ENCODE peak calls at places on chromosomes 16 and 17, in five cellular contexts. T is HCT116, A is A549, F is endothelial cell of umbilical vein, G is prostate gland. Y is an unnamed sample.

GRCh38 chr17:79778504-79779087 is 648 bp downstream of the CBX2 start:
- DNase-seq in F (no peak), A (no peak), T (no peak), G (no peak), Y (peak; percentile 66)

GRCh38 chr17:7241783-7242716 is at the start of gene GABARAP:
- DNase-seq in A (peak; percentile 77), T (peak; percentile 83), G (peak; percentile 93), F (peak; percentile 94), Y (peak; percentile 97)

GRCh38 chr17:30476726-30477082 is 504 bp upstream of the GOSR1 start:
- DNase-seq in T (no peak), F (no peak), G (no peak), A (no peak), Y (no peak)

GRCh38 chr17:57954421-57955182 is 610 bp downstream of the CUEDC1 start:
- DNase-seq in T (no peak), G (peak; percentile 59), F (peak; percentile 34), A (peak; percentile 90), Y (peak; percentile 93)

GRCh38 chr16:19223235-19223847 is 55.3 kb downstream of the SYT17 start:
- DNase-seq in G (no peak), T (peak; percentile 42), F (peak; percentile 8), A (no peak), Y (no peak)

GRCh38 chr16:72722552-72722951 is 325.4 kb downstream of the ZFHX3 start:
- DNase-seq in A (no peak), T (no peak), G (no peak), F (no peak), Y (no peak)

GRCh38 chr17:60410001-60410400 is 12.3 kb upstream of the CHCT1 start:
- DNase-seq in F (no peak), T (no peak), G (no peak), A (no peak), Y (no peak)

GRCh38 chr17:50337956-50338355 is 8.0 kb upstream of the XYLT2 start:
- DNase-seq in T (no peak), F (no peak), G (no peak), A (no peak), Y (peak; percentile 14)

GRCh38 chr17:70905796-70906195 is 736.5 kb downstream of the KCNJ2 start:
- DNase-seq in T (peak; percentile 21), A (no peak), F (no peak), G (no peak), Y (no peak)

GRCh38 chr16:440627-441026 is 15.2 kb downstream of the RAB11FIP3 start:
- DNase-seq in F (peak; percentile 44), G (no peak), T (no peak), A (no peak), Y (no peak)

GRCh38 chr16:49094471-49094870 is 187.2 kb downstream of the CBLN1 start:
- DNase-seq in F (no peak), G (no peak), T (no peak), A (no peak), Y (no peak)

GRCh38 chr17:82236142-82236971 is 7.5 kb downstream of the SLC16A3 start:
- DNase-seq in A (peak; percentile 80), T (no peak), G (no peak), F (peak; percentile 45), Y (peak; percentile 89)

GRCh38 chr16:20761175-20761574 is 2.6 kb upstream of the ACSM3 start:
- DNase-seq in G (no peak), F (no peak), T (no peak), A (no peak), Y (no peak)

GRCh38 chr16:20766294-20766693 is 2.5 kb downstream of the ACSM3 start:
- DNase-seq in G (no peak), F (no peak), T (no peak), A (no peak), Y (no peak)

GRCh38 chr16:20765732-20766131 is 1.9 kb downstream of the ACSM3 start:
- DNase-seq in A (no peak), G (no peak), T (no peak), F (no peak), Y (no peak)

GRCh38 chr16:20762404-20763123 is 1.2 kb upstream of the ACSM3 start:
- DNase-seq in T (no peak), A (no peak), G (no peak), F (no peak), Y (no peak)

GRCh38 chr16:20763461-20764232 is at the start of gene ACSM3:
- DNase-seq in F (peak; percentile 46), A (peak; percentile 85), T (peak; percentile 65), G (peak; percentile 87), Y (peak; percentile 85)
- TF ChIP-seq POLR2A in F (no peak), A (no peak), T (no peak), G (no peak), Y (no peak)

DNA sequence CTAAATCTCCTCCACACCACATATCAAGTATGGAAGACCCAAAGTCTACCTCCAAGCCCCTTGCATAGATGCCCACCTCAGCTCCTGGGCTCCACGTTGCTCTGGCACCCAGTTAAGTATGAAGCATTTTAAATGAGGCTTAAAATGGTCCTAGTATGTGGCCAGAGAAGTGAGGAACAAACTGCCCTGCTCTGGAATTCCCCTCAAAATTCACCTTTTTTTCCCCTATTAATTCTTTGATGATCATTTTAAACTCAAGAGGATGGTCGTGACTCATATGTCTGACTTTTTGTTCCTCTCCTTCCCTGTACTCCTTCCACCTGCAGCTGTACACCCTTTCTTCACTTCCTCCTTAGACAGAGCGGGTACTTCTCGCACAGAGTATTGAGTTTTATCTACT is 234.5 kb upstream of the MYOCD start:
- DNase-seq in F (no peak), G (no peak), T (no peak), A (no peak), Y (no peak)
- H3K27ac ChIP-seq in F (no peak overlapping the region), G (no peak overlapping the region), T (no peak overlapping the region), A (no peak overlapping the region), Y (no peak overlapping the region)

DNA sequence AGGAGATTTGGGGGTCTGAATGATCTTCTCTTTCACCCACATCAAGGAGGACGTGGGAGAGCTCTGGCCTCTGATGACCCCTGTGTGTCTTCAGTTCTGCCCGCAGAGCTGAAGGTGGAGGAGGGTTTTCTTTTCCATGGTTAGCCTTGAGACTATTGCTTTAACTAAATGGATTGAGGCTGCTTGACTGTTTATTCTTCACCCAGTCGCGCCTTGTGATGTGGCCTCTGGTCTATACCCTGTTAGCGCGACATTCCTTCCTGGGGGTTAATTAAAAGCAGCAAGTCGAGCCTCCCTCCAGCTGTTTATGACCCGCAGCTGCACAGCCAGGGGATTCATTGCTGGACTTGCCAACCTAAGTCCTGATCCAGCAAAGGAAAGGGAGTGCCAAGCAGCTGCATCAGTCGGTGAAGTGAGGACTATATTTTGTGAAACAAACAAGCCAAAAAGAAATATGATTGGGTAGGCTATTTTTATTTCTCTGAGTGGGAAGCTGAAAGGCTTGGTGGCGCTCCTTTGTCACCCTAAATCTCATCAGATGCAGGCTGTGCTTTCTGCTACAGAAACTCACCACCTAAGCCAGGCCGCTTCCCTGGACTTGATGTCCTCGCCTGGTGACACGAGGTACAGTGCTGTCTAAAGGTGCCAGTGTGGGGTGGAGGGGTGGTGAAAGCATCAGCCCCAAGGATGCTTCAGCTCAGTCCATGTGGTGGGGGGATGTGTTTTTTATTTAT is 11.0 kb upstream of the SEC14L1 start:
- DNase-seq in T (no peak), F (no peak), A (no peak), G (no peak), Y (no peak)
- H3K4me1 ChIP-seq in T (peaks cover 60% of the 10 kb centered on the region), F (peaks cover 32% of the 10 kb centered on the region), A (peaks cover 53% of the 10 kb centered on the region), G (no peaks in the 10 kb centered on the region), Y (peaks cover 21% of the 10 kb centered on the region)

GRCh38 chr17:42675984-42676423 is 790 bp downstream of the PLEKHH3 start:
- DNase-seq in A (peak; percentile 58), T (no peak), G (peak; percentile 69), F (peak; percentile 45), Y (peak; percentile 87)
- TF ChIP-seq POLR2A in A (peak; percentile 17), T (no peak), G (peak; percentile 69), F (no peak), Y (peak; percentile 23)